ENCODE peak calls at places on chromosomes 3 and 15, in ten cellular contexts. V is AG10803; S is mesenteric fat pad; L is HCEC 1CT; U is caudate nucleus; E is activated T-helper 1 cell treated with anti-CD3 and anti-CD28 coated beads, Interleukin-2, amount 50 U/mL, for 16 hours; B is stimulated activated CD4-positive, alpha-beta T cell treated with anti-CD3 and anti-CD28 coated beads, Interleukin-1b, Interleukin-23, amount 100 ng/mL, for 4 hours; Y is iris pigment epithelial cell; F is DMS153; I is endothelial cell of umbilical vein. O is an unnamed sample.

GRCh38 chr3:78689378-78689777 is 1078.4 kb downstream of the ROBO1 start:
- DNase-seq in V (no peak), S (no peak), L (no peak), U (no peak), E (no peak), B (no peak), Y (no peak), F (peak; percentile 75), I (no peak), O (no peak)

GRCh38 chr3:106371605-106372292 is 502.9 kb upstream of the CBLB start:
- DNase-seq in V (no peak), S (no peak), L (no peak), U (no peak), E (no peak), B (no peak), Y (peak; percentile 29), F (no peak), I (no peak), O (no peak)

GRCh38 chr3:21839592-21839991 is 88.6 kb upstream of the ZNF385D start:
- DNase-seq in V (peak; percentile 90), S (no peak), L (no peak), U (no peak), E (no peak), B (no peak), Y (peak; percentile 90), F (no peak), I (no peak), O (no peak)

GRCh38 chr15:64877435-64877834 is 34.3 kb upstream of the ANKDD1A start:
- DNase-seq in V (no peak), S (no peak), L (no peak), U (no peak), E (no peak), B (no peak), Y (no peak), F (no peak), I (peak; percentile 53), O (no peak)

GRCh38 chr3:160797306-160797705 is 41.3 kb downstream of the PPM1L start:
- DNase-seq in V (no peak), S (no peak), L (no peak), U (no peak), E (no peak), B (no peak), Y (no peak), F (no peak), I (no peak), O (no peak)

GRCh38 chr3:171504376-171504775 is 44.2 kb upstream of the TNIK start:
- DNase-seq in V (no peak), S (no peak), L (no peak), U (no peak), E (no peak), B (no peak), Y (no peak), F (no peak), I (no peak), O (no peak)

GRCh38 chr15:44713006-44713966 is 2.0 kb downstream of the B2M start:
- DNase-seq in V (peak; percentile 40), S (no peak), L (peak; percentile 46), U (no peak), E (no peak), B (no peak), Y (peak; percentile 40), F (no peak), I (peak; percentile 55), O (no peak)

GRCh38 chr3:152261329-152261728 is 7.4 kb upstream of the MBNL1 start:
- DNase-seq in V (no peak), S (no peak), L (no peak), U (no peak), E (no peak), B (no peak), Y (no peak), F (no peak), I (no peak), O (no peak)

GRCh38 chr3:140423146-140423545 is 254.7 kb upstream of the TRIM42 start:
- DNase-seq in V (no peak), S (no peak), L (no peak), U (no peak), E (no peak), B (no peak), Y (no peak), F (no peak), I (no peak), O (no peak)

GRCh38 chr3:17232442-17232841 is 347.7 kb downstream of the PLCL2 start:
- DNase-seq in V (no peak), S (no peak), L (no peak), U (no peak), E (no peak), B (no peak), Y (no peak), F (no peak), I (no peak), O (no peak)

GRCh38 chr15:85542488-85542887 is 162.1 kb downstream of the AKAP13 start:
- DNase-seq in V (no peak), S (no peak), L (no peak), U (no peak), E (no peak), B (no peak), Y (no peak), F (no peak), I (no peak), O (no peak)

GRCh38 chr15:35713733-35714132 is 167.8 kb upstream of the DPH6 start:
- DNase-seq in V (peak; percentile 15), S (no peak), L (peak; percentile 69), U (no peak), E (no peak), B (no peak), Y (peak; percentile 81), F (no peak), I (peak; percentile 22), O (no peak)

GRCh38 chr3:46668116-46668515 is 25.4 kb downstream of the ALS2CL start:
- DNase-seq in V (no peak), S (peak; percentile 87), L (no peak), U (no peak), E (no peak), B (no peak), Y (no peak), F (no peak), I (no peak), O (peak; percentile 2)

GRCh38 chr3:86416334-86416733 is 574.6 kb downstream of the VGLL3 start:
- DNase-seq in V (no peak), S (no peak), L (no peak), U (no peak), E (no peak), B (no peak), Y (peak; percentile 1), F (no peak), I (no peak), O (no peak)

GRCh38 chr3:119731545-119732343 is 28.9 kb downstream of the CFAP91 start:
- DNase-seq in V (peak; percentile 27), S (no peak), L (peak; percentile 50), U (no peak), E (no peak), B (no peak), Y (peak; percentile 35), F (no peak), I (peak; percentile 84), O (no peak)

GRCh38 chr15:34976073-34976472 is 6.5 kb upstream of the AQR start:
- DNase-seq in V (no peak), S (no peak), L (no peak), U (no peak), E (no peak), B (no peak), Y (no peak), F (no peak), I (no peak), O (no peak)

GRCh38 chr15:26128611-26129140 is 265.5 kb upstream of the ATP10A start:
- DNase-seq in V (peak; percentile 71), S (no peak), L (no peak), U (no peak), E (no peak), B (no peak), Y (no peak), F (no peak), I (no peak), O (no peak)

GRCh38 chr3:126050050-126050392 is 33.9 kb downstream of the SLC41A3 start:
- DNase-seq in V (no peak), S (peak; percentile 51), L (no peak), U (no peak), E (no peak), B (no peak), Y (no peak), F (no peak), I (no peak), O (no peak)

GRCh38 chr3:157188391-157188790 is 28.4 kb upstream of the CCNL1 start:
- DNase-seq in V (no peak), S (no peak), L (no peak), U (no peak), E (no peak), B (no peak), Y (no peak), F (no peak), I (no peak), O (no peak)

GRCh38 chr3:112056451-112056929 is 22.0 kb downstream of the TMPRSS7 start:
- DNase-seq in V (peak; percentile 53), S (no peak), L (peak; percentile 80), U (no peak), E (no peak), B (no peak), Y (peak; percentile 91), F (no peak), I (no peak), O (no peak)

GRCh38 chr3:119329551-119329950 is 35.4 kb downstream of the ARHGAP31 start:
- DNase-seq in V (no peak), S (no peak), L (no peak), U (peak; percentile 57), E (no peak), B (no peak), Y (no peak), F (no peak), I (no peak), O (no peak)

GRCh38 chr3:58419782-58420512 is 13.7 kb downstream of the PDHB start:
- DNase-seq in V (peak; percentile 51), S (no peak), L (peak; percentile 34), U (no peak), E (no peak), B (no peak), Y (peak; percentile 18), F (no peak), I (no peak), O (no peak)

GRCh38 chr3:188890572-188891270 is 281.1 kb upstream of the TPRG1 start:
- DNase-seq in V (peak; percentile 69), S (no peak), L (peak; percentile 83), U (no peak), E (no peak), B (no peak), Y (peak; percentile 90), F (no peak), I (peak; percentile 22), O (no peak)

GRCh38 chr3:61927332-61927731 is 366.0 kb downstream of the PTPRG start:
- DNase-seq in V (peak; percentile 97), S (no peak), L (peak; percentile 26), U (no peak), E (no peak), B (no peak), Y (peak; percentile 89), F (no peak), I (peak; percentile 41), O (no peak)

GRCh38 chr3:161038725-161039124 is 66.4 kb downstream of the B3GALNT1 start:
- DNase-seq in V (no peak), S (no peak), L (no peak), U (no peak), E (no peak), B (no peak), Y (peak; percentile 58), F (no peak), I (peak; percentile 62), O (no peak)

GRCh38 chr15:96297783-96298182 is 32.7 kb upstream of the NR2F2 start:
- DNase-seq in V (no peak), S (no peak), L (no peak), U (no peak), E (no peak), B (no peak), Y (no peak), F (no peak), I (no peak), O (no peak)

GRCh38 chr3:167318306-167318705 is 61.8 kb downstream of the ZBBX start:
- DNase-seq in V (no peak), S (no peak), L (no peak), U (no peak), E (no peak), B (no peak), Y (no peak), F (no peak), I (no peak), O (no peak)

GRCh38 chr15:63532307-63532744 is 27.9 kb downstream of the USP3 start:
- DNase-seq in V (peak; percentile 65), S (no peak), L (no peak), U (no peak), E (no peak), B (no peak), Y (no peak), F (no peak), I (no peak), O (no peak)

O was measured in activated CD4-positive, alpha-beta T cell treated with anti-CD3 and anti-CD28 coated beads for 1 hour.